ENCODE peak calls at places on chromosomes 16 and 17, in eight cellular contexts. X is Calu3; K is GM18507; A is stimulated activated naive CD8-positive, alpha-beta T cell treated with anti-CD3 and anti-CD28 coated beads, Interleukin-15, Interleukin-2, amounts not matched to agents 100 U/mL and 50 U/mL, for 24 hours; V is mammary epithelial cell; I is mucosa of gallbladder; F is stimulated activated CD4-positive, alpha-beta T cell treated with anti-CD3 and anti-CD28 coated beads, Interleukin-12 subunit alpha, Interleukin-12 subunit beta, amount 100 ng/mL, for 4 hours; D is NCI-H345. H is an unnamed sample.

GRCh38 chr16:72568502-72568901 is 396.5 kb upstream of the PMFBP1 start:
- DNase-seq in X (no peak), I (no peak), K (no peak), F (no peak), V (no peak), A (no peak), D (no peak), H (no peak)

GRCh38 chr17:44210342-44211192 is 8.9 kb downstream of the UBTF start:
- DNase-seq in K (peak; percentile 86), D (no peak), A (peak; percentile 94), I (peak; percentile 88), V (peak; percentile 52), F (peak; percentile 85), X (no peak), H (peak; percentile 58)

GRCh38 chr16:50067290-50067853 is 1.6 kb downstream of the HEATR3 start:
- DNase-seq in X (peak; percentile 14), F (no peak), I (no peak), D (no peak), A (peak; percentile 27), K (no peak), V (peak; percentile 16), H (no peak)

GRCh38 chr16:66502020-66502913 is 47.7 kb downstream of the TK2 start:
- DNase-seq in V (no peak), D (no peak), I (no peak), F (no peak), X (no peak), A (no peak), K (no peak), H (no peak)

GRCh38 chr17:70254735-70255460 is 85.6 kb downstream of the KCNJ2 start:
- DNase-seq in D (no peak), I (no peak), A (no peak), X (no peak), K (no peak), F (no peak), V (peak; percentile 10), H (no peak)

GRCh38 chr17:57121308-57122042 is 36.4 kb downstream of the AKAP1 start:
- DNase-seq in I (no peak), V (no peak), X (peak; percentile 29), D (no peak), A (no peak), F (no peak), K (no peak), H (peak; percentile 29)

GRCh38 chr16:10870137-10870776 is 6.7 kb upstream of the CIITA start:
- DNase-seq in V (no peak), F (no peak), X (no peak), D (no peak), K (no peak), A (peak; percentile 33), I (no peak), H (no peak)

GRCh38 chr16:48611329-48612137 is 1.6 kb upstream of the N4BP1 start:
- DNase-seq in A (peak; percentile 77), I (no peak), K (peak; percentile 35), D (no peak), V (peak; percentile 80), X (peak; percentile 42), F (peak; percentile 30), H (no peak)

GRCh38 chr17:30869005-30869404 is 37.0 kb downstream of the TEFM start:
- DNase-seq in F (no peak), X (no peak), V (no peak), A (no peak), I (no peak), D (no peak), K (no peak), H (no peak)

GRCh38 chr16:29680180-29680598 is 1.2 kb downstream of the QPRT start:
- DNase-seq in K (no peak), I (no peak), F (no peak), V (no peak), D (no peak), A (no peak), X (peak; percentile 48), H (no peak)

GRCh38 chr17:10789694-10790271 is 14.1 kb downstream of the TMEM238L start:
- DNase-seq in F (no peak), X (no peak), A (no peak), K (no peak), I (no peak), D (no peak), V (no peak), H (no peak)

GRCh38 chr17:21033350-21033749 is 9.5 kb downstream of the USP22 start:
- DNase-seq in I (no peak), D (no peak), F (no peak), X (no peak), K (no peak), V (no peak), A (no peak), H (no peak)

GRCh38 chr16:79261461-79261860 is 339.1 kb downstream of the MAF start:
- DNase-seq in F (peak; percentile 47), K (no peak), A (peak; percentile 55), D (peak; percentile 1), V (no peak), I (peak; percentile 34), X (peak; percentile 56), H (no peak)

GRCh38 chr17:33260638-33261037 is 32.5 kb downstream of the ASIC2 start:
- DNase-seq in D (peak; percentile 65), V (no peak), A (no peak), X (no peak), K (no peak), F (no peak), I (no peak), H (peak; percentile 33)

GRCh38 chr17:32771396-32771795 is 105.5 kb downstream of the MYO1D start:
- DNase-seq in F (no peak), I (no peak), K (no peak), D (no peak), X (no peak), V (no peak), A (no peak), H (no peak)

GRCh38 chr16:15398618-15399316 is 3.2 kb downstream of the MPV17L start:
- DNase-seq in D (no peak), V (no peak), F (no peak), K (no peak), I (peak; percentile 45), A (no peak), X (peak; percentile 42), H (no peak)

GRCh38 chr17:34420254-34420766 is 57.3 kb upstream of the CCL1 start:
- DNase-seq in K (peak; percentile 25), A (peak; percentile 73), V (peak; percentile 26), X (peak; percentile 73), I (peak; percentile 75), D (peak; percentile 63), F (peak; percentile 56), H (peak; percentile 57)